ENCODE peak calls at places on chromosomes 11 and 22, in eight cellular contexts. U is kidney, X is heart right ventricle, T is sigmoid colon, E is psoas muscle, O is body of pancreas, I is GM12865, D is thoracic aorta. K is an unnamed sample.

GRCh38 chr22:37563153-37564081 is 3.1 kb downstream of the CDC42EP1 start:
- DNase-seq in U (peak), X (peak), T (peak), E (peak), O (peak), I (no peak), D (peak), K (peak)

GRCh38 chr11:33775832-33776231 is 1.5 kb upstream of the FBXO3 start:
- DNase-seq in U (no peak), X (no peak), T (no peak), E (no peak), O (no peak), I (peak), D (no peak), K (peak)

GRCh38 chr11:113189909-113190667 is 124.3 kb upstream of the TTC12 start:
- DNase-seq in U (no peak), X (no peak), T (no peak), E (peak), O (no peak), I (no peak), D (peak), K (peak)

GRCh38 chr11:62709262-62710000 is 2.0 kb downstream of the GNG3 start:
- DNase-seq in U (peak), X (peak), T (peak), E (peak), O (peak), I (peak), D (peak), K (peak)

GRCh38 chr11:131478341-131478740 is 107.9 kb downstream of the NTM start:
- DNase-seq in U (no peak), X (no peak), T (no peak), E (no peak), O (no peak), I (no peak), D (no peak), K (no peak)

GRCh38 chr11:62193954-62194353 is 3.9 kb downstream of the SCGB1D1 start:
- DNase-seq in U (no peak), X (no peak), T (no peak), E (no peak), O (no peak), I (no peak), D (no peak), K (no peak)

GRCh38 chr22:47457509-47458300 is 695.3 kb downstream of the TBC1D22A start:
- DNase-seq in U (no peak), X (no peak), T (no peak), E (no peak), O (no peak), I (no peak), D (no peak), K (no peak)

GRCh38 chr11:105524286-105524685 is 85.6 kb upstream of the GRIA4 start:
- DNase-seq in U (no peak), X (no peak), T (no peak), E (no peak), O (no peak), I (no peak), D (no peak), K (no peak)

GRCh38 chr11:5004429-5005274 is 10.0 kb downstream of the OR51L1 start:
- DNase-seq in U (no peak), X (peak), T (no peak), E (no peak), O (peak), I (peak), D (no peak), K (peak)

GRCh38 chr11:11594162-11594561 is 27.6 kb downstream of the GALNT18 start:
- DNase-seq in U (no peak), X (no peak), T (no peak), E (no peak), O (no peak), I (no peak), D (no peak), K (no peak)

GRCh38 chr11:103877221-103877620 is 159.2 kb upstream of the DDI1 start:
- DNase-seq in U (no peak), X (no peak), T (no peak), E (no peak), O (no peak), I (peak), D (no peak), K (peak)

GRCh38 chr11:12497431-12497830 is 120.1 kb downstream of the PARVA start:
- DNase-seq in U (no peak), X (no peak), T (no peak), E (no peak), O (no peak), I (no peak), D (no peak), K (no peak)

GRCh38 chr11:2579315-2580060 is 120.3 kb downstream of the KCNQ1OT1 start:
- DNase-seq in U (peak), X (no peak), T (peak), E (peak), O (peak), I (no peak), D (no peak), K (no peak)

GRCh38 chr11:83979593-83979992 is 693.4 kb upstream of the CCDC90B start:
- DNase-seq in U (no peak), X (no peak), T (no peak), E (no peak), O (no peak), I (no peak), D (no peak), K (no peak)

GRCh38 chr11:19027829-19028595 is 32.5 kb downstream of the MRGPRX2 start:
- DNase-seq in U (no peak), X (no peak), T (no peak), E (no peak), O (peak), I (no peak), D (no peak), K (peak)

GRCh38 chr11:100434821-100435641 is 252.1 kb upstream of the ARHGAP42 start:
- DNase-seq in U (no peak), X (no peak), T (no peak), E (no peak), O (no peak), I (no peak), D (no peak), K (no peak)

GRCh38 chr11:3102641-3102921 is 45.4 kb upstream of the CARS1 start:
- DNase-seq in U (peak), X (no peak), T (peak), E (no peak), O (no peak), I (no peak), D (no peak), K (no peak)

GRCh38 chr11:72771507-72771906 is 19.3 kb upstream of the ARAP1 start:
- DNase-seq in U (no peak), X (no peak), T (no peak), E (no peak), O (no peak), I (no peak), D (no peak), K (peak)

GRCh38 chr11:26569646-26570045 is 2.4 kb downstream of the MUC15 start:
- DNase-seq in U (no peak), X (no peak), T (no peak), E (no peak), O (no peak), I (no peak), D (no peak), K (no peak)

GRCh38 chr22:31286360-31287255 is 5.7 kb downstream of the PIK3IP1 start:
- DNase-seq in U (no peak), X (no peak), T (peak), E (no peak), O (no peak), I (peak), D (no peak), K (no peak)

GRCh38 chr11:61698173-61698965 is 18.2 kb downstream of the DAGLA start:
- DNase-seq in U (peak), X (no peak), T (no peak), E (no peak), O (no peak), I (no peak), D (no peak), K (no peak)

GRCh38 chr11:120925944-120926343 is 98.0 kb upstream of the TBCEL start:
- DNase-seq in U (no peak), X (no peak), T (no peak), E (no peak), O (no peak), I (peak), D (no peak), K (no peak)

GRCh38 chr22:11627798-11628650 is 3900.0 kb upstream of the OR11H1 start:
- DNase-seq in U (peak), X (no peak), T (no peak), E (no peak), O (no peak), I (no peak), D (no peak), K (no peak)

GRCh38 chr11:95337175-95337957 is 106.4 kb upstream of the SESN3 start:
- DNase-seq in U (peak), X (peak), T (peak), E (peak), O (peak), I (peak), D (no peak), K (peak)

GRCh38 chr22:19503869-19504268 is 20.3 kb downstream of the CLDN5 start:
- DNase-seq in U (no peak), X (no peak), T (no peak), E (no peak), O (no peak), I (no peak), D (no peak), K (no peak)

GRCh38 chr11:13091373-13091772 is 82.3 kb downstream of the RASSF10 start:
- DNase-seq in U (no peak), X (no peak), T (no peak), E (no peak), O (no peak), I (no peak), D (no peak), K (no peak)

GRCh38 chr11:106305458-106305857 is 228.0 kb downstream of the AASDHPPT start:
- DNase-seq in U (no peak), X (no peak), T (no peak), E (no peak), O (no peak), I (no peak), D (no peak), K (no peak)

GRCh38 chr11:112352907-112353306 is 92.2 kb upstream of the PLET1 start:
- DNase-seq in U (no peak), X (no peak), T (no peak), E (no peak), O (no peak), I (no peak), D (no peak), K (no peak)

GRCh38 chr11:130738618-130739017 is 177.7 kb downstream of the SNX19 start:
- DNase-seq in U (no peak), X (no peak), T (no peak), E (no peak), O (no peak), I (no peak), D (no peak), K (peak)

GRCh38 chr11:130178441-130178971 is 18.9 kb downstream of the ST14 start:
- DNase-seq in U (peak), X (peak), T (no peak), E (no peak), O (no peak), I (no peak), D (no peak), K (no peak)

GRCh38 chr22:26325641-26326040 is 103.4 kb upstream of the ASPHD2 start:
- DNase-seq in U (no peak), X (no peak), T (no peak), E (no peak), O (no peak), I (no peak), D (no peak), K (peak)

GRCh38 chr11:129281471-129282268 is 89.5 kb upstream of the ARHGAP32 start:
- DNase-seq in U (no peak), X (no peak), T (no peak), E (no peak), O (no peak), I (no peak), D (no peak), K (no peak)

DNA sequence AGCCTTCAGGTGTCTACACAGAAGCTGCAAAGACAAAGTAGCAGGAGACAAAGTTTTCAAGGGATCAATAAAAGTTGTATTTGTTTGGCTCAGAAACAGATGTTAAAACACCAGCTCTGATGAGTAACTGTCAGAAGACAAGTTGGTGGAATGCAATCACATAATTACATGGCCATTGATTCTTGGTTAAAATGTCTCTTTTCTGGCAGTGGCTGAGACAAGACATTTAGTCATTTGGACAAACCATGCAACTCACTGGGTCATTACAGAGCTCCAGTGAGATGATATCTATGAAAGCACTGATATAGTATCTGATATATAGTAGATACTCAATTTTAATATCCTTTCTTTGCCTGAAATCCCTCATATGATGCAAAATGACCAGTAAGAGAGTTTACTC is 95.2 kb downstream of the SLC1A2 start:
- DNase-seq in U (no peak), X (no peak), T (no peak), E (no peak), O (no peak), I (no peak), D (no peak), K (no peak)
- H3K4me3 ChIP-seq in U (no peak), X (no peak), T (no peak), E (no peak), O (no peak), I (no peak), D (no peak), K (no peak)

DNA sequence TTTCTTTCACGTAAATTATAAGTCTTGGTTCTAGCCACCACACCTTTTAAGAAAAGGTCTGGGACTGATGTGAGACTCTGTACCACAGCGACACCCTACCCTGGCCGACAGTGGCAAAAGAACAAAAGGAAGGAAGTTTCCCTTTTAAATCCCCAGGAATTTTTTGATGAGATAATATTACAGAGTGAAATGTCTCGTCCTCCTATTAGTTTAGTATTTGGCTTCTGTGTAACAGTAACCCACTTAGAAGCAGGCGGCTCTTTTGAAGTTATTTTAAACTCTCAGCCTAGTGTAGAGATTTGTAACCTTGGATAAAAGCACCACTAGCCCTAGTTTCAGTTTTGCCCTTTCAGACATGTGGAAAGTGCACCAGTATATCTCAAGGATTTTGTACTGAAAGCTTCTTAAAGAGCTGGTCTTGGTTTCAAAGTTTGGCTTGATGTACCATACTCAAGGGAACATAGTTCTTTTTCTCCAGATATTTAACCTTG is 84.1 kb downstream of the C22orf31 start:
- DNase-seq in U (no peak), X (no peak), T (no peak), E (no peak), O (peak), I (no peak), D (no peak), K (peak)
- TF ChIP-seq CTCF in U (no peak), X (no peak), T (no peak), E (no peak), O (no peak), I (no peak), D (no peak), K (no peak)

DNA sequence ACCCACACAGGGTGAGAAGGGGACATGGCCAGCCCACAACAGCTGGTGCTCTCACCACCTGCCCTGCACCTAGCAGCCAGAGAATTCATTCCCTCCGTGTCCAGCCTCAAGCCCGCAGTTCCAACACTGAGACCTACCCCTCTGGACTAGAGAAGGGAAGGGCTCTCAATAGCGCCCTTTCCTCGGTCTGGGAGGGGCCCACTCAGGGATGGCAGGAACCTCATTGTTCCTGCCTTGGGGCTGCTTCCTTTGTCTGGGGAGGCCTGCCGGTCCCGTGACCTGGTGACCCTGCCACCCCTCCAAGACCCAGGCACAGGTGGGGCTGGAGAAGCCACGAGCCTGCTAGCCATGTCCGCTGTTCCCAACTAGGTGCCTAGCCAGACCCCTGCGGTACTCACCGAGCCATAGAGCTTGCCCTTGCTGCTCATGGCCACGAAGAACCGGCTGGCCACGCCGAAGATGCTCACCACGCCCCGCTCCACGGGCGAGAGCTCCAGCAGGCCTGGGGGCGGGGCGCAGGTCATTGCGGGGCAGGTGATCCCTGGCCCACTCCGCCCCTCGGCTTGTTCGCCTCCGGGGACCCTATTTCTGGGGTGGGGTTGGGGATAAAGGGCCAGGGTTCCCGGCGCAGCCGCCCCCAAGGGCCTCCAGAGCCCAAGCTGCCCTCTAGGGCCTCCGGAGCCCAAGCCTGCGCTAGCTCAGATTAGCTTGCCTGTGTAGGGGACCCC is 1.4 kb downstream of the FGF4 start:
- DNase-seq in U (no peak), X (no peak), T (no peak), E (no peak), O (no peak), I (no peak), D (no peak), K (no peak)
- H3K4me3 ChIP-seq in U (no peak), X (no peak), T (no peak), E (no peak), O (no peak), I (no peak), D (no peak), K (no peak)

GRCh38 chr11:30049214-30049613 is 32.4 kb upstream of the KCNA4 start:
- DNase-seq in U (no peak), X (no peak), T (no peak), E (no peak), O (no peak), I (no peak), D (no peak), K (no peak)

GRCh38 chr11:30041171-30041570 is 24.3 kb upstream of the KCNA4 start:
- DNase-seq in U (no peak), X (no peak), T (no peak), E (no peak), O (no peak), I (no peak), D (no peak), K (no peak)

GRCh38 chr11:30045144-30045543 is 28.3 kb upstream of the KCNA4 start:
- DNase-seq in U (no peak), X (no peak), T (no peak), E (no peak), O (no peak), I (no peak), D (no peak), K (no peak)

GRCh38 chr11:30046211-30046945 is 29.5 kb upstream of the KCNA4 start:
- DNase-seq in U (no peak), X (no peak), T (no peak), E (no peak), O (no peak), I (peak), D (no peak), K (no peak)
- TF ChIP-seq CTCF in U (no peak), X (no peak), T (no peak), E (no peak), O (no peak), I (peak), D (no peak), K (no peak)